ENCODE peak calls at places on chromosomes 3 and 15, in eight cellular contexts. L is GM23248, S is neural progenitor cell, O is OCI-LY7, X is GM23338, Y is hepatocyte, T is MM.1S, D is PC-3. E is an unnamed sample.

GRCh38 chr3:16838561-16838960 is 46.2 kb upstream of the PLCL2 start:
- DNase-seq in L (no peak), S (no peak), O (peak), X (no peak), Y (no peak), T (peak), D (no peak), E (no peak)

GRCh38 chr15:36590838-36591237 is 11.4 kb downstream of the CDIN1 start:
- DNase-seq in L (peak), S (no peak), O (no peak), X (no peak), Y (no peak), T (peak), D (peak), E (no peak)

GRCh38 chr3:65508743-65509422 is 529.8 kb downstream of the MAGI1 start:
- DNase-seq in L (no peak), S (no peak), O (no peak), X (peak), Y (no peak), T (no peak), D (no peak), E (no peak)

GRCh38 chr15:67899596-67900283 is 59.9 kb upstream of the RNU6-1 start:
- DNase-seq in L (no peak), S (no peak), O (no peak), X (no peak), Y (peak), T (no peak), D (no peak), E (no peak)

GRCh38 chr15:58840048-58840447 is 68.9 kb downstream of the MINDY2 start:
- DNase-seq in L (no peak), S (no peak), O (no peak), X (no peak), Y (no peak), T (no peak), D (peak), E (no peak)

GRCh38 chr3:152113413-152113812 is 155.3 kb upstream of the MBNL1 start:
- DNase-seq in L (peak), S (no peak), O (no peak), X (no peak), Y (no peak), T (no peak), D (no peak), E (no peak)

GRCh38 chr15:60907233-60907947 is 321.7 kb downstream of the RORA start:
- DNase-seq in L (no peak), S (no peak), O (no peak), X (no peak), Y (no peak), T (no peak), D (no peak), E (no peak)

GRCh38 chr3:104190681-104191080 is 1176.0 kb upstream of the ALCAM start:
- DNase-seq in L (no peak), S (peak), O (no peak), X (peak), Y (no peak), T (no peak), D (no peak), E (no peak)

GRCh38 chr15:84752195-84752594 is 3.8 kb downstream of the ZNF592 start:
- DNase-seq in L (no peak), S (no peak), O (no peak), X (no peak), Y (no peak), T (no peak), D (no peak), E (no peak)

GRCh38 chr15:84749111-84749991 is 959 bp downstream of the ZNF592 start:
- DNase-seq in L (peak), S (peak), O (peak), X (peak), Y (peak), T (peak), D (peak), E (no peak)

GRCh38 chr15:84750583-84751092 is 2.2 kb downstream of the ZNF592 start:
- DNase-seq in L (no peak), S (peak), O (peak), X (no peak), Y (no peak), T (no peak), D (no peak), E (no peak)

GRCh38 chr15:84755736-84756527 is 7.5 kb downstream of the ZNF592 start:
- DNase-seq in L (no peak), S (no peak), O (no peak), X (peak), Y (no peak), T (no peak), D (no peak), E (no peak)

DNA sequence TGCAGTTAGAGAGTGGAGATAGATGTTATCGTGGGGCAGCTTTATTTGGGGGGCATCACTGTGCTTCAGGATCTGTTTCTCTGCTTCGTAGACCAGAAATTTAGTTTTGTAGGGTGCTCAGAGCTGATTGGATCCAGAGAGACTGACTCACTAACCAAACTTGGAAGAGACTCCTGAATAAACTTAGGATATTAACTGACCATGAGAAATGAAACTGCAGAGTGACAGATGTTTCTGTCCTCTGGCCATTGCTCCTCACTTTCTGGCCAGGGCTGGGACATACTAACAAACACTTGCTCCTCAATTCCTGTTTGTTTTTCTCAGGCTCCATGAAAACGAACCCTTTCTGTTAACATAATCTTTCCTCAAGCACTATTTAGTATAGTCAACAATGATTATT is 4.3 kb downstream of the ZNF592 start:
- DNase-seq in L (peak), S (no peak), O (no peak), X (no peak), Y (no peak), T (no peak), D (peak), E (no peak)
- TF ChIP-seq EZH2phosphoT487 in L (no peak), S (no peak), O (no peak), X (no peak), Y (no peak), T (no peak), D (no peak), E (no peak)

GRCh38 chr3:29176501-29176900 is 104.4 kb upstream of the RBMS3 start:
- DNase-seq in L (no peak), S (peak), O (no peak), X (peak), Y (no peak), T (no peak), D (no peak), E (no peak)
- TF ChIP-seq EZH2phosphoT487 in L (no peak), S (no peak), O (no peak), X (no peak), Y (no peak), T (no peak), D (no peak), E (no peak)

GRCh38 chr3:157443873-157444770 is 7.5 kb downstream of the PTX3 start:
- DNase-seq in L (peak), S (no peak), O (no peak), X (no peak), Y (no peak), T (no peak), D (no peak), E (no peak)

GRCh38 chr3:157444789-157445188 is 8.1 kb downstream of the PTX3 start:
- DNase-seq in L (no peak), S (no peak), O (no peak), X (no peak), Y (no peak), T (no peak), D (no peak), E (no peak)

GRCh38 chr3:157442729-157443128 is 6.1 kb downstream of the PTX3 start:
- DNase-seq in L (peak), S (no peak), O (no peak), X (no peak), Y (no peak), T (no peak), D (no peak), E (no peak)

GRCh38 chr3:157447026-157447694 is 10.5 kb downstream of the PTX3 start:
- DNase-seq in L (peak), S (peak), O (peak), X (peak), Y (peak), T (peak), D (peak), E (peak)

DNA sequence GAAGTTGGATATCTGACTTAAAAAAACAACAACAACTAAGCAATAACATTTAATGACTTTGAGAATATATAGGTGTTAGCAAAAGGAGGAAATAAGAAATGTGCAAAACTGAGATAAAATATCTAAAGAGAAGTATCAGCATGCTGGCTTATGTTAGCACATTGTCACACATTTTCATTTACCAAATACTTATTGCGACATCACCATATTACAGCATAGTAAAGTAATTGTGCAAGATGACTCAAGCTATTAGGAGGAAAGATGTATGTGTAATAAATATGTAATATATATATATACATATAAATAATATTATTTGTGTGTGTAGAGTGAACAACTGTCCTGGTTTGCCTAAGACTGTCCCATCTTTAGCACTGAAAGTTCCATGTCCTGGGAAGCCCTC is 9.2 kb downstream of the PTX3 start:
- DNase-seq in L (peak), S (no peak), O (no peak), X (no peak), Y (no peak), T (no peak), D (peak), E (no peak)
- TF ChIP-seq EZH2phosphoT487 in L (no peak), S (no peak), O (no peak), X (no peak), Y (no peak), T (no peak), D (no peak), E (no peak)

DNA sequence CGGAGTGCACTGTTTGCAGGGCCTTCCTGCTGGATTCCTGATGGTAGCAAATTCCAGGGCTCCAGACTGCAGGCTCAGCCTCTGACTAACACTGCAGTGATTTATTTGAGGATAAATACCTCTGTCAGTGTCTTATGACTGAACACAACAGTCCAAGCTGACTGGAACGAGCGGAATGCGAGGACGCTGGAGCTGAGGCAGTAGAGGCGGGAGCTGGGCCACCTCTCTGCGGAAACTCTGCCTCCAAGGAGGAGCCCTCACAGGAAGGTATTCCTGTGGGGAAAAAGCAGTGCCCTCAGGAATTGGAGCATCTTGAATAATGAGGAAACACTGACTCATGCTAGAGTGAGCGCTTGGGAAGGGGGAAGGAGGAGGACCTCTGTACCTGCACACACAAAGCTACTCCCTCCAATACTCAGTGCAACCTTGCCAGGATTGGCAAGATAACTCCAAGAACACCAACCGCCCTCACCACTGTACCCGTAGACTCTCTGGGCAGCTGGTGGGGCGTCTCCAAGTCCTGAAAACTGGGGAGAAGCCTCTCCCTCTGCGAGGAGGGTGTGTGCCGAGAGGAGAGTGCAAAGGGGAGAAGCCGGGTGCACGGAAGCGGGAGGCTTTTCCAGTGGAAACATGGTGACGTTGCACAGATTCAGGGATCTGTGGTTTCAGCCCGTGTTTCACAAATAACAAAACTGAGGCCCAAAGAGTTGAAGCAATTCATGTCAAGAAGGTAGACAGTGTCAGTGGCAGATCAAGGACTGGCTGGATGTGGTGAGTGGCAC is 43.0 kb downstream of the VGLL4 start:
- DNase-seq in L (peak), S (peak), O (peak), X (peak), Y (peak), T (no peak), D (peak), E (peak)
- TF ChIP-seq EZH2phosphoT487 in L (no peak), S (no peak), O (no peak), X (no peak), Y (no peak), T (no peak), D (no peak), E (no peak)

GRCh38 chr15:42128476-42128875 is 28.0 kb downstream of the PLA2G4F start:
- DNase-seq in L (no peak), S (no peak), O (no peak), X (no peak), Y (no peak), T (no peak), D (no peak), E (no peak)
- TF ChIP-seq EZH2phosphoT487 in L (no peak), S (no peak), O (no peak), X (no peak), Y (no peak), T (no peak), D (no peak), E (no peak)

GRCh38 chr3:106249159-106249558 is 380.3 kb upstream of the CBLB start:
- DNase-seq in L (peak), S (no peak), O (no peak), X (no peak), Y (no peak), T (no peak), D (peak), E (no peak)
- TF ChIP-seq EZH2phosphoT487 in L (no peak), S (no peak), O (no peak), X (no peak), Y (no peak), T (no peak), D (no peak), E (no peak)

GRCh38 chr3:49311283-49311682 is 28.6 kb downstream of the USP4 start:
- DNase-seq in L (no peak), S (no peak), O (no peak), X (peak), Y (no peak), T (no peak), D (no peak), E (no peak)

GRCh38 chr3:49316696-49317457 is 23.0 kb downstream of the USP4 start:
- DNase-seq in L (no peak), S (no peak), O (no peak), X (no peak), Y (no peak), T (no peak), D (no peak), E (no peak)

DNA sequence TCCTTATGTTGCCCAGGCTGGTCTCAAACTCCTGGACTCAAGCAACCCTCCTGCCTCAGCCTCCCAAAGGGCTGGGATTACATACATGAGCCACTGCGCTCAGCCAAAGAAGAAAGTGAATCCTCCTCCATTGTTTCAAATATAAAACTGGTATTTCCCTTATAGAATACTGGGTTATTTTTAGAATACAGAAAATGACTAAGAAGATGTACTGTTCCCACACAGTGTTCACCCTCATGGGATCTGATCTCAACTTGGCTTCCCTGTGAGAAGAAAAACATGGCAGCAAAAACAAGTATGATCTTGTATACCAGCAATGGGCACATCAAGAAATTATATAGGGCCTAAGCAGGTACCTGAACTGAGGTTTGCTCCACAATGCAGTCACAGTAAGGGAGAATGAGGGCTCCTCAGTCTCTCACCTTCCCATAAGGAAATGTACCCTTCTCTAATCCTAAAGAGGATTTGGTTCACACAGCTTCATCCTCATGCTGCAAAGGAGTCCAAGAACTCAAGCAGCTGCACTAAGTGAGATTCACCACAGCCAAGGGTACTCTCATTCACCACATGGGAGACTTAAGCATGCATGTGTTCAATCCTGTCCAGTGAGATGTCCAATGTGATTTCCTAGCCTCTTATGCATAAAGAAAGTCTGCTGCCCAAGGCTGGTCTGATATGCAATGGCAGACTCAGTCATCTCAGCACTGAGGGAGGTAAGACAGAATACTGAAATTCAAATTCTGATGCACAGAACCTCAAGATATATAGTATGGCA is 25.8 kb downstream of the USP4 start:
- DNase-seq in L (peak), S (no peak), O (no peak), X (no peak), Y (no peak), T (no peak), D (no peak), E (no peak)
- TF ChIP-seq EZH2phosphoT487 in L (no peak), S (no peak), O (no peak), X (no peak), Y (no peak), T (no peak), D (no peak), E (no peak)

DNA sequence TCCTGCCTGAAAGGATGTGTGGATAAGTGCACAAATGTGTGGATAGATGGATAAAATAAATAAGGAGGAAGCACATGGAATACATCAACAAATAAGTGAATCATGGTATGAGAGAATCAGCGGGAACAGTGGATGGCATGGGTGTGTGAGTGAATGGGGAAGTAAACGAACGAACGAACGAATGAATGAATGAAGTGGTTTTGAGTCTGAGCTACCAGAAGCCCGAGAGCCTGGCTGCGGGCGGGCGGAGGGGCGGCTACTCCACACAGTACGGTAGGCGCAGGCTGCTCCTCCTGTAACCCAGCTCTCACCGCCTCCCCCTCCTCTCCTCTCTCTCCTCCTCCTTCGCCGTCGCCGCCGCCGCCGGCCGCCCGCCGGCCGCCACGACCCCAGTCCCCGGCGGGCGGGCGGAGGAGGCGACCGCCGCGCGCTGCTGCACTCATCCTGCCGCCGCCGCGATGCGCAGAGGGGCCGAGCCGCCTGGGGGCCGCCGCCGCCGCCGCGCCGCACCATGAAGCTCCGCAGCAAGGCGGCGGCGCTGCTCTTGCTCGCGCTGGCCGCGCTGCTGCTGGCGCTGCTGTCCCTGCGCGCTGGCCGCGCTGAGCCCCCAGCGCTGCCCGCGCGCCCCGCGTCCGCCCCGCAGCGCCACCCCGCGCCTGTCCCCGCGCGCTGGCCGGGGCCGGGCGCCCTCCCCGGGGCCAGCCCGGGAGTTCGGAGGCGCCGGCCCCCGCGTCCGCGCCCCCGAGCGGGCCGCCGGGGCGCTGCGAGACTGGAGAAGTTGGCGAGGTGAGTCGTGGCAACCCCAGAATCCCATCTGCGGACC is at the start of gene GXYLT2:
- DNase-seq in L (peak), S (peak), O (peak), X (peak), Y (peak), T (peak), D (peak), E (no peak)
- TF ChIP-seq EZH2phosphoT487 in L (no peak), S (no peak), O (peak), X (no peak), Y (no peak), T (no peak), D (no peak), E (no peak)

GRCh38 chr3:153182894-153183293 is 20.9 kb downstream of the RAP2B start:
- DNase-seq in L (no peak), S (no peak), O (no peak), X (no peak), Y (no peak), T (no peak), D (no peak), E (no peak)

GRCh38 chr3:153180860-153181372 is 18.9 kb downstream of the RAP2B start:
- DNase-seq in L (peak), S (no peak), O (no peak), X (no peak), Y (no peak), T (no peak), D (no peak), E (no peak)

DNA sequence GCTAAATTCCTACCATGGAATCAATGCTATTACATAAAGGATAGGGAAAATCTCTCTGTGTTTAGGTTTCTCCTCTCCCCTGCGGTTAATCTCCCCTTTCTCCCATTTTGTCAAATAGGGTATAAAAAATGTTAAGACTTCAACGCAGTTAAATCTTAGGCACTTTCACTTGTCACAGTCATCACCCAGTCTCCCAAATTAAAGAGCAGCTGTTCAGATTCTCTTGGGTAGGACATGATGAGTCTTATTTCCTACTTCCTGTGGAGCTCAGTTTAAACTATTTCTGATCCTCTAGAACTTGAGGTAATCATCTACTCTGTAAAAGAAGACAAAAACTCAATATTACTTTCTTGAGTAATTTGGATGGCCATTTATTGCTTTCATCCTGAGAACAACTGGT is 20.5 kb downstream of the RAP2B start:
- DNase-seq in L (no peak), S (no peak), O (no peak), X (no peak), Y (no peak), T (peak), D (no peak), E (no peak)
- TF ChIP-seq EZH2phosphoT487 in L (no peak), S (no peak), O (no peak), X (no peak), Y (no peak), T (no peak), D (no peak), E (no peak)

GRCh38 chr15:94297543-94297942 is 66.2 kb downstream of the MCTP2 start:
- DNase-seq in L (no peak), S (no peak), O (peak), X (no peak), Y (no peak), T (no peak), D (no peak), E (no peak)
- TF ChIP-seq EZH2phosphoT487 in L (no peak), S (no peak), O (no peak), X (no peak), Y (no peak), T (no peak), D (no peak), E (no peak)

E was measured in HCT116.